ENCODE peak calls at places on chromosomes 16 and 17, in seven cellular contexts. Y is mucosa of descending colon, P is mesothelial cell of epicardium, R is AG04449, Z is WTC11, G is AG10803, A is HFF-Myc. M is an unnamed sample.
A peak's percentile ranks its signal among the peaks of the same experiment; 100 is the strongest.

GRCh38 chr16:10862432-10862831 is 14.6 kb upstream of the CIITA start:
- DNase-seq in G (peak; percentile 82), R (peak; percentile 5), A (no peak), Z (no peak), P (no peak), Y (no peak), M (no peak)

GRCh38 chr17:47763913-47764582 is 31.0 kb downstream of the TBX21 start:
- DNase-seq in A (no peak), Y (no peak), R (no peak), Z (no peak), G (no peak), P (no peak), M (no peak)

GRCh38 chr17:28484296-28484695 is 10.9 kb downstream of the SLC13A2 start:
- DNase-seq in A (no peak), P (no peak), G (no peak), Z (no peak), R (no peak), Y (no peak), M (no peak)

GRCh38 chr17:59488805-59489204 is 76.6 kb upstream of the DHX40 start:
- DNase-seq in A (no peak), Y (no peak), G (no peak), P (no peak), R (no peak), Z (no peak), M (no peak)

GRCh38 chr16:79169239-79169638 is 431.3 kb downstream of the MAF start:
- DNase-seq in Z (peak; percentile 40), P (no peak), A (no peak), R (no peak), G (no peak), Y (peak; percentile 26), M (no peak)

GRCh38 chr16:84215531-84215930 is 24.3 kb downstream of the KCNG4 start:
- DNase-seq in P (no peak), G (no peak), Z (no peak), R (no peak), Y (no peak), A (no peak), M (no peak)

GRCh38 chr17:28599311-28600184 is 723 bp upstream of the SPAG5 start:
- DNase-seq in Z (no peak), P (no peak), G (peak; percentile 83), A (peak; percentile 84), R (peak; percentile 63), Y (peak; percentile 77), M (peak; percentile 85)

GRCh38 chr16:12760819-12761611 is 42.7 kb downstream of the CPPED1 start:
- DNase-seq in Z (no peak), G (no peak), P (no peak), R (no peak), Y (no peak), A (no peak), M (no peak)

GRCh38 chr17:80315517-80316182 is 55.0 kb downstream of the RNF213 start:
- DNase-seq in A (no peak), R (no peak), Z (no peak), G (no peak), P (no peak), Y (no peak), M (no peak)

GRCh38 chr16:75566889-75567255 is 693 bp downstream of the GABARAPL2 start:
- DNase-seq in Y (no peak), R (no peak), Z (peak; percentile 33), G (no peak), P (no peak), A (no peak), M (no peak)

GRCh38 chr17:29828676-29829291 is 101.2 kb downstream of the SSH2 start:
- DNase-seq in R (no peak), Z (no peak), Y (no peak), A (no peak), P (no peak), G (no peak), M (no peak)

GRCh38 chr16:11145173-11145820 is 110.7 kb downstream of the SOCS1 start:
- DNase-seq in R (no peak), A (no peak), P (no peak), Y (peak; percentile 18), G (peak; percentile 45), Z (no peak), M (no peak)

GRCh38 chr16:28326881-28327610 is 34.7 kb downstream of the SBK1 start:
- DNase-seq in G (peak; percentile 47), Y (peak; percentile 74), P (no peak), Z (peak; percentile 79), A (no peak), R (no peak), M (no peak)

GRCh38 chr17:33200116-33200515 is 93.0 kb downstream of the ASIC2 start:
- DNase-seq in A (no peak), P (no peak), R (no peak), Y (peak; percentile 75), G (peak; percentile 52), Z (no peak), M (no peak)

GRCh38 chr17:68184141-68184571 is 63.7 kb upstream of the AMZ2 start:
- DNase-seq in P (no peak), Y (no peak), G (no peak), A (no peak), Z (no peak), R (no peak), M (no peak)

GRCh38 chr17:79982986-79983385 is 52.7 kb downstream of the TBC1D16 start:
- DNase-seq in G (no peak), P (peak; percentile 9), A (no peak), Y (no peak), R (no peak), Z (peak; percentile 8), M (no peak)

GRCh38 chr16:2470603-2471015 is 488 bp upstream of the NTN3 start:
- DNase-seq in Y (no peak), R (no peak), P (no peak), A (no peak), G (no peak), Z (no peak), M (no peak)

GRCh38 chr16:49986351-49987124 is 38.5 kb upstream of the CNEP1R1 start:
- DNase-seq in P (no peak), Z (no peak), G (peak; percentile 59), A (peak; percentile 22), Y (no peak), R (no peak), M (no peak)

GRCh38 chr17:33038740-33039139 is 47.1 kb downstream of the SPACA3 start:
- DNase-seq in G (peak; percentile 40), R (no peak), Z (peak; percentile 85), Y (peak; percentile 68), A (no peak), P (peak; percentile 40), M (no peak)

GRCh38 chr16:89051521-89052166 is 42.0 kb upstream of the ACSF3 start:
- DNase-seq in R (no peak), A (no peak), G (no peak), Z (no peak), Y (no peak), P (no peak), M (no peak)

GRCh38 chr16:63575031-63575430 is 1538.8 kb upstream of the CDH8 start:
- DNase-seq in Z (no peak), A (no peak), G (no peak), Y (no peak), P (no peak), R (no peak), M (no peak)

GRCh38 chr17:76577876-76578275 is 7.8 kb downstream of the ST6GALNAC2 start:
- DNase-seq in Z (no peak), G (no peak), Y (no peak), A (no peak), R (no peak), P (no peak), M (no peak)

GRCh38 chr16:20950294-20950693 is 49.7 kb downstream of the LYRM1 start:
- DNase-seq in G (no peak), Y (no peak), R (no peak), A (no peak), Z (no peak), P (no peak), M (no peak)

GRCh38 chr17:76969598-76970172 is 101.5 kb downstream of the MGAT5B start:
- DNase-seq in P (no peak), A (no peak), Z (peak; percentile 75), G (no peak), Y (no peak), R (no peak), M (no peak)

GRCh38 chr16:5072334-5073278 is 963 bp downstream of the ALG1 start:
- DNase-seq in P (no peak), A (no peak), Y (no peak), G (no peak), R (no peak), Z (no peak), M (no peak)

DNA sequence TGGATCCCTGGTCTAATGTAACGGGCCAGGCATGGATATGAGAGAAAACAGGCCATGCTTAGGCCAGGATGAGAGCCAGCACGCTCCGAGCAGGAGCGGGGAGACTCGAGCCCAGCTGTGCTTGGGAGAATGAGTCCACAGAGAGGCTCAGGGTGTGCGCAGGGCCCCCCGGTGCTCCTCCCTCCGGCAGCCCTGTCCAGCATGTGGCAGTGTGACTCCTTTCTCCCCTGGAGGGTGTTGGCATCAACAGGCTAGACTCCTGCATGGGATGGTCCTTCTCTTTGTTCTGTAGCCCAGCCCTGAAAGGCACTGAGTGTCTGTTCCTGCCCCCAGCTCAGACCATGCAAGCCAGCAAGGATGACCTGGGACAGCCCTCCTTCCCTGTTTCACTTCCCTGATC is 23.4 kb downstream of the PGS1 start:
- DNase-seq in G (no peak), Y (no peak), A (no peak), P (no peak), R (no peak), Z (no peak), M (no peak)
- TF ChIP-seq CTCF in G (no peak), Y (no peak), A (no peak), P (no peak), R (no peak), Z (no peak), M (no peak)

DNA sequence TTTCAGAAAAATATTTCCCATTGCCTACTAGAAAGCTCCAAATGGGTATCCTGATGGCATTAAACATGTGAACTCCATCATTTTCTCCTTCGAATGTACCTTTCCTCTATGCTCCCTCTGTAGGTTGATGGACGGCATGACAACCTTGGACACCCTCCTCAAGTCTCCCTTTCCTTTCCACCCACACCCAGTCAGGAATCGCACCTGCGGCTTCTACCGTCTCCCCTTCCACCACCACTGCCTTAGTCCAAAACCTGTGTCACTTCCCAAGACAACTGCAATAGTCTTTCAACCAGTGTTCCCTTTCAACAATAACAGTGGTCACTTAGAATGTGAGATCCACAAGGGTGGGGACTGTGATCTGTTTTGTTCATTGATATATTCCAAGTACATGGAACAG is 233.1 kb upstream of the AXIN2 start:
- DNase-seq in Y (peak; percentile 52), R (no peak), G (peak; percentile 11), P (no peak), A (no peak), Z (peak; percentile 42), M (no peak)
- TF ChIP-seq CTCF in Y (peak; percentile 11), R (peak; percentile 40), G (peak; percentile 60), P (peak; percentile 33), A (peak; percentile 49), Z (peak; percentile 56), M (peak; percentile 13)

GRCh38 chr17:65278050-65278819 is 141.1 kb downstream of the RGS9 start:
- DNase-seq in R (no peak), Z (peak; percentile 83), A (no peak), G (peak; percentile 78), P (peak; percentile 51), Y (peak; percentile 83), M (no peak)
- TF ChIP-seq CTCF in R (peak; percentile 84), Z (peak; percentile 62), A (peak; percentile 74), G (peak; percentile 85), P (peak; percentile 79), Y (peak; percentile 29), M (no peak)

GRCh38 chr17:17264430-17264829 is 16.6 kb downstream of the COPS3 start:
- DNase-seq in Y (no peak), G (no peak), A (no peak), Z (no peak), R (no peak), P (no peak), M (no peak)

GRCh38 chr17:17275991-17276390 is 5.1 kb downstream of the COPS3 start:
- DNase-seq in Z (no peak), Y (no peak), R (no peak), A (no peak), P (no peak), G (no peak), M (no peak)

GRCh38 chr17:17269926-17270773 is 10.9 kb downstream of the COPS3 start:
- DNase-seq in P (no peak), Y (peak; percentile 26), R (no peak), G (no peak), Z (peak; percentile 50), A (no peak), M (no peak)
- TF ChIP-seq CTCF in P (peak; percentile 24), Y (peak; percentile 13), R (peak; percentile 5), G (peak; percentile 14), Z (peak; percentile 37), A (peak; percentile 40), M (no peak)

M was measured in omental fat pad.